ENCODE peak calls at places on chromosomes 4 and X, in eight cellular contexts. D is anterior cingulate cortex; V is CD4-positive, alpha-beta T cell; Y is NCI-H2081; I is WTC11; H is HEK293T; Z is omental fat pad; Q is NCI-H510A treated with DMSO at 0.1 percent for 48 hours. G is an unnamed sample.

GRCh38 chr4:80197132-80197573 is at the start of gene PRDM8:
- DNase-seq in Q (peak; percentile 28), V (peak; percentile 47), D (peak; percentile 74), Y (peak; percentile 67), I (no peak), H (peak; percentile 52), Z (no peak), G (no peak)

GRCh38 chr4:87219648-87220093 is 747 bp downstream of the KLHL8 start:
- DNase-seq in D (no peak), I (peak; percentile 40), Y (no peak), V (peak; percentile 41), Z (no peak), H (peak; percentile 30), Q (peak; percentile 27), G (peak; percentile 71)

GRCh38 chr4:73315091-73315490 is 56.5 kb upstream of the ANKRD17 start:
- DNase-seq in Y (no peak), Z (no peak), D (no peak), Q (no peak), I (no peak), V (no peak), H (no peak), G (no peak)

GRCh38 chr4:73828945-73829344 is 7.5 kb upstream of the CXCL6 start:
- DNase-seq in I (no peak), H (no peak), V (no peak), Y (no peak), Q (no peak), D (no peak), Z (no peak), G (no peak)

GRCh38 chr4:7761720-7762119 is 177.9 kb downstream of the AFAP1 start:
- DNase-seq in Q (peak; percentile 28), H (peak; percentile 87), I (peak; percentile 80), Y (no peak), Z (peak; percentile 36), D (peak; percentile 22), V (peak; percentile 44), G (peak; percentile 89)

GRCh38 chr4:40688446-40689095 is 58.9 kb upstream of the RBM47 start:
- DNase-seq in Y (no peak), D (no peak), I (no peak), Q (no peak), H (no peak), V (no peak), Z (no peak), G (no peak)

GRCh38 chr4:98260047-98260578 is 1.1 kb upstream of the RAP1GDS1 start:
- DNase-seq in V (no peak), D (peak; percentile 64), Q (peak; percentile 36), H (no peak), Z (no peak), Y (no peak), I (peak; percentile 56), G (no peak)

GRCh38 chrX:32472364-32472763 is 739.0 kb downstream of the DMD start:
- DNase-seq in D (no peak), V (no peak), Z (no peak), H (no peak), Y (no peak), I (no peak), Q (no peak), G (no peak)

GRCh38 chrX:9569875-9570274 is 105.0 kb downstream of the TBL1X start:
- DNase-seq in Q (no peak), H (no peak), I (no peak), Z (no peak), V (no peak), Y (peak; percentile 18), D (no peak), G (no peak)

GRCh38 chr4:25525896-25526295 is 129.8 kb upstream of the SLC34A2 start:
- DNase-seq in Y (no peak), V (no peak), D (no peak), Z (no peak), I (no peak), H (no peak), Q (no peak), G (no peak)

GRCh38 chr4:107482546-107482945 is 237.5 kb downstream of the PAPSS1 start:
- DNase-seq in Y (no peak), H (no peak), V (no peak), D (no peak), Q (no peak), Z (no peak), I (no peak), G (no peak)

GRCh38 chrX:34371740-34372139 is 239.6 kb upstream of the FAM47A start:
- DNase-seq in I (no peak), V (no peak), Y (no peak), Z (no peak), D (no peak), H (no peak), Q (no peak), G (no peak)

GRCh38 chr4:85741921-85742591 is 267.1 kb downstream of the ARHGAP24 start:
- DNase-seq in Q (peak; percentile 49), D (peak; percentile 46), V (no peak), I (no peak), H (no peak), Z (no peak), Y (no peak), G (peak; percentile 59)

GRCh38 chr4:124427095-124427767 is 285.3 kb downstream of the ANKRD50 start:
- DNase-seq in Y (no peak), I (no peak), Z (no peak), H (no peak), Q (no peak), V (no peak), D (no peak), G (no peak)

GRCh38 chr4:126364290-126364978 is 1049.7 kb downstream of the FAT4 start:
- DNase-seq in Y (no peak), Q (no peak), Z (no peak), I (no peak), D (no peak), V (no peak), H (no peak), G (no peak)

GRCh38 chr4:150217192-150217591 is 138.9 kb downstream of the DCLK2 start:
- DNase-seq in Z (no peak), I (no peak), D (peak; percentile 6), Q (peak; percentile 41), V (no peak), H (no peak), Y (no peak), G (no peak)

GRCh38 chr4:55754754-55755350 is 64.7 kb upstream of the EXOC1L start:
- DNase-seq in H (no peak), Z (no peak), V (no peak), D (no peak), I (no peak), Q (no peak), Y (no peak), G (no peak)

GRCh38 chr4:121156822-121157769 is 7.0 kb downstream of the TNIP3 start:
- DNase-seq in Z (no peak), I (peak; percentile 66), Q (no peak), H (peak; percentile 68), Y (no peak), V (peak; percentile 19), D (no peak), G (peak; percentile 53)

GRCh38 chrX:130419263-130419662 is 17.5 kb downstream of the RBMX2 start:
- DNase-seq in D (no peak), I (no peak), H (no peak), Y (no peak), Q (no peak), Z (no peak), V (no peak), G (no peak)

GRCh38 chrX:57902633-57903032 is 7.6 kb downstream of the ZXDA start:
- DNase-seq in Q (no peak), I (no peak), H (no peak), V (no peak), D (no peak), Z (no peak), Y (no peak), G (no peak)

GRCh38 chr4:88382621-88383020 is 4.0 kb downstream of the HERC6 start:
- DNase-seq in Q (no peak), V (peak; percentile 19), D (no peak), Z (no peak), Y (no peak), I (no peak), H (no peak), G (no peak)

GRCh38 chrX:135931644-135932487 is 38.4 kb downstream of the SAGE1 start:
- DNase-seq in D (no peak), V (peak; percentile 16), Q (no peak), I (peak; percentile 74), Z (no peak), H (peak; percentile 49), Y (peak; percentile 39), G (no peak)

GRCh38 chr4:55249476-55249875 is 96.6 kb upstream of the SRD5A3 start:
- DNase-seq in D (no peak), I (no peak), Z (no peak), V (no peak), Q (no peak), Y (no peak), H (no peak), G (no peak)